ENCODE peak calls at places on chromosomes 13 and 19, in four cellular contexts. D is thyroid gland, K is H9, N is Peyer's patch. I is an unnamed sample.

GRCh38 chr13:69474286-69474685 is 633.3 kb upstream of the ATXN8OS start:
- DNase-seq in K (no peak), D (no peak), N (no peak), I (no peak)

GRCh38 chr19:33241530-33242101 is 16.0 kb upstream of the SLC7A10 start:
- DNase-seq in N (peak), D (peak), K (no peak), I (no peak)

GRCh38 chr19:33471111-33471996 is 50.2 kb downstream of the PEPD start:
- DNase-seq in D (no peak), K (no peak), N (no peak), I (no peak)

GRCh38 chr19:48391100-48392005 is at the start of gene KDELR1:
- DNase-seq in K (peak), N (peak), D (peak), I (no peak)

GRCh38 chr13:99403458-99403971 is 96.3 kb upstream of the GPR183 start:
- DNase-seq in K (no peak), D (no peak), N (no peak), I (no peak)

GRCh38 chr13:28574617-28575142 is 79.8 kb upstream of the FLT1 start:
- DNase-seq in N (no peak), D (no peak), K (no peak), I (no peak)

GRCh38 chr19:27894906-27895754 is 1317.8 kb downstream of the UQCRFS1 start:
- DNase-seq in D (no peak), N (no peak), K (no peak), I (no peak)

GRCh38 chr19:5154129-5154798 is 185.4 kb downstream of the KDM4B start:
- DNase-seq in K (peak), N (peak), D (no peak), I (no peak)

GRCh38 chr19:43784251-43784980 is 3.6 kb upstream of the KCNN4 start:
- DNase-seq in K (peak), N (peak), D (no peak), I (no peak)

GRCh38 chr13:85806553-85807175 is 7.4 kb upstream of the SLITRK6 start:
- DNase-seq in N (no peak), K (no peak), D (no peak), I (no peak)

GRCh38 chr19:47021536-47022139 is 2.0 kb downstream of the NPAS1 start:
- DNase-seq in K (peak), N (no peak), D (no peak), I (no peak)

GRCh38 chr13:26707122-26708006 is 53.2 kb downstream of the GPR12 start:
- DNase-seq in K (peak), D (peak), N (no peak), I (no peak)

GRCh38 chr13:36395280-36395679 is 37.0 kb upstream of the CCNA1 start:
- DNase-seq in K (no peak), D (no peak), N (no peak), I (no peak)

GRCh38 chr13:20702945-20703784 is at the start of gene IL17D:
- DNase-seq in K (no peak), D (peak), N (no peak), I (no peak)

GRCh38 chr19:55552206-55552605 is 6.9 kb upstream of the SBK3 start:
- DNase-seq in D (no peak), K (no peak), N (no peak), I (no peak)

GRCh38 chr19:38425810-38426466 is at the start of gene RASGRP4:
- DNase-seq in D (no peak), N (peak), K (peak), I (no peak)

GRCh38 chr13:19052931-19053330 is 128.7 kb downstream of the TUBA3C start:
- DNase-seq in N (no peak), K (no peak), D (no peak), I (no peak)

GRCh38 chr19:6710273-6711077 is 10.0 kb downstream of the C3 start:
- DNase-seq in K (peak), N (no peak), D (no peak), I (no peak)

DNA sequence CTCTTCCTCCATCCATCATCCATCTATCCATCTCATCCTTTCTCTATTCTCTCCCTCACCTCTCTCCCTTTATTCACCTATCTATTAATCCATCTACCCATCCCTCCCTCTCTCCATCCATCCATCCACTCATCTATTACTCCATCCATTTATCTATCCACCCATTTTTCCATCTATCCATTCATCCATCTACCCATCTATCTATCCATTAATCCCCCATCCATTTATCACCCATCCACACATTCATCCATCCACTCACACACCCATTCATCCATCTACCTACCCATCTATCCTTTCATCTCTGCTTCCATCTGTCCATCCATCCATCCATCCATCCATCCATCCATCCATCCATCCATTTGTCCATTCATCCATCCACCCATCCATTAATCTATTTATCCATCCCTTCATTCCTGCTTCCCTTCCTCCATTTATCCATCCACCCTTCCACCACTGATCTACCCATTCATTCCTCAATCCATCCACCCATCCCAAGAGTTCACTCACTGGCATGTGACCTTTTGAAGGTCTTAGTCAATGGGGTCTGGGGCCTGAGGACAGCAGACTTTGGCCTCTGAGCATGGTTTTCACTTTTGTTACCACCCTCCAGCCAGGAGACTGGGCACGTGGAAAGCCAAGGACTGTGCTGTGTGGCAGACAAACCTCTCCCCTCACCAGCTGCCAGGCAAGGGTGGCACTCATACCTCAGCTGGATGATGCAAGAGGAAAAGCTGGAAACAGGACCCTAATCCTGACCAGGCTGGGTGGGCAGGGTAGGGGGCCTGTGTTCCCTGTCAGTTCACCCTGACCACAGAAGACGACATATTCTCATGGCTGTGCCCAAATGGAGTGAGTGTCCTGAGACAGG is 126.7 kb downstream of the URI1 start:
- DNase-seq in D (no peak), K (peak), N (no peak), I (no peak)
- H3K27ac ChIP-seq in D (no peak), K (no peak), N (no peak), I (no peak)

DNA sequence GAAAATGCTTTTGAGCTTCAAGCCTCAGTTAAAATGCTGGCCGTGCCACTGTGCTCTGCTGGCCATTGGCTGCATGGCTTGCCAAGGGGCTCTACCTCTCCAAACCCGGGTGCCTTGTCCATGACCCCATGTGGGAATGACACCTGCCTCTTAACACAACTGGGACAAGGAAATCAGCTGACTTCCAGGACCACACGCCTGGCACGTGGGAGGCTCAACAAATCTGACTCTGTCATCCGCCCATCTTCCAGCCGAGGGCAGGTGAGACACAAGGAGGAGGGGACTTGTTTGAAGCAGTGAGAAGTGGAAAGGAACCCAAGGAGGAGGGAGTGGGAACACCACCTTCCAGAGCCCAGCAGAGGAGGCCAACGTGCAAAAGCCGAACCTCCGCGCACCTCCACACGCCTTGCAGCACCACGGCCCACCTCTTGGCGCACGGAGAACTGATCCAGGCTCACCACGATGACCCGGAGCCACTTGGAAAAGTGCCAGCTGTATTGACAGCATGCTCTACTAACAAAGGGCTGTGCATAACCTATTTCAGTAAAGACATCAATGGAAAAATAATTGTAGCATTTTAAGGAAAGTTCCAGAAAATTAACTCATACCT is 38.3 kb downstream of the COL4A1 start:
- DNase-seq in D (no peak), K (no peak), N (no peak), I (no peak)
- H3K27ac ChIP-seq in D (no peak), K (no peak), N (no peak), I (peak)

DNA sequence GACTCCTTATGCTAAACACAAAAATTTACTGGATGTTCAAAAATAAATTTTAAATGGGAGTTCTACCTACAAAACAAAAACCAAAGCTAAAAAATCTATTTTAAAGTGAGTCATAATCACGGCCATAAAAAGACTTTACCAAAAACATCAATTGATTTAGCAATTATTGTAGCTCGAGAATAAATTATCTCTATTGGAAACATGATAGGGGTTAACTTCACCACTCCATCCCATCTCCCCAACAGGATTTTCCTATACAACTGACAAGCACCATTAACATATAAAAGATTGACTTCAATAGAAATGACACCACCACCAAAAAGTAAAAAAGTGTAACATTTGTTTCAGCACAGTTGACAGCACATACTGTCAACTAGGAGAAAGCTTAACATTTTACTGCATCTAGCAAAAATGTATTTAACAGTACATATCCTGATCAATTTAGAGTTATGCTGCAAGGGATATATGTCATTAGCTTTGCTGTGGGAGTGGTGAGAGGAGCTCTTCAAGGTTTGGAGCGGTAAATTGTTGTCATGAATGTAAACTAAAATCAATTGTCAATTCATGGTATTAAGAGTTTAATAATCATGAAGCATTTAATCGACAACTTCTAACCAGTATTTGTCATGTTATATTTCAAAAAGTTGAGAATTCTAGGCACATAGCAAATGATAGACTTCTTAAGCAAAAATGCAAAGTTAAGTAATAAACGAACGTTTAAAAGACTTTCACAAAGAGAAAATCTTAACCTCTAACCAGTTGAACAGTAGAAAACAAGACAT is 3.8 kb downstream of the UBL3 start:
- DNase-seq in K (no peak), N (no peak), D (no peak), I (no peak)
- H3K27ac ChIP-seq in K (no peak), N (no peak), D (no peak), I (peak)

GRCh38 chr19:35641515-35642151 is at the start of gene ETV2:
- DNase-seq in K (peak), D (no peak), N (peak), I (no peak)

GRCh38 chr19:35642312-35642711 is 767 bp downstream of the ETV2 start:
- DNase-seq in N (no peak), D (no peak), K (peak), I (no peak)

GRCh38 chr19:35644206-35644986 is 2.9 kb downstream of the ETV2 start:
- DNase-seq in N (peak), K (peak), D (peak), I (peak)

GRCh38 chr19:35643255-35644205 is 2.0 kb downstream of the ETV2 start:
- DNase-seq in D (peak), K (peak), N (peak), I (no peak)

DNA sequence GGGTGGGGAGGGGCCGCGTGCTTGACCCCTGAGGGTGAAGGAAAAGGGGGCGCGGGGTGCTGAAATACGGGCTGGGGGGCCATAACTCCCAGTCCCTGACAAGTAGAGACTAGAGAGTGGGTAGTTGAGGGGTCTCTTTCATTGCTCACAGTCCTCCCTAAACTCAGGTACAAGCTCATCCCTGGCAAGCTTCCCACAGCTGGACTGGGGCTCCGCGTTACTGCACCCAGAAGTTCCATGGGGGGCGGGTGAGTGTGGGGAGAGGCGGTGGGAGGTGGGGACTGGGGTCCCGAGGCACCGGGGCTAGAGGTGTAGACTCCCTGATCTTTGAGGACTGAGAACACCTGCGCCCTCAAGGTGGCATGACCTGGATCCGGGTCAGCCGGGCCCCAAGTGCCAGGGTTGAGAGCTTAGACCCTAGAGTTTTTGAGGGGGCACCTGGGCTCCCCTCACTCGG is 1.3 kb downstream of the ETV2 start:
- DNase-seq in N (peak), K (no peak), D (no peak), I (no peak)
- H3K27ac ChIP-seq in N (peak), K (no peak), D (no peak), I (peak)

DNA sequence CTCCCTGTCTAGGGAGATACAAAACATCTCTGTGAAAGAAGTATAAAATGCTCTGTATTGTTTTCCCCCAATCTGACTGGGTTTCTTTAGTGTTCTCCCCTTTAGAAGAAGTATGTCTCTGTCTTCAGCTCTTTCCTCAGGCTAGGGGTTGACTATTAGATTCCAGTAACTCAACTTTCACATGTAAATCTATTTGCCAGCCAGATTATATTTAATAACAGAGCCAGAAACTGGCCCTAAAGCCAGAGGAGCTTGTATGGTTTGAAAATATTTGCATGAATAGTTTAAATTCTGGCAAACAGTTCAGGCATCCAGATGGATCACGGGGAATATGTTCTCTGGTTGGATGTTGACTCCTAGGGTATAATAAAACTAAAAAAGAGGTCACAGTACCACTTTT is 22.3 kb upstream of the CYSLTR2 start:
- DNase-seq in D (no peak), K (no peak), N (no peak), I (no peak)
- H3K27ac ChIP-seq in D (no peak), K (no peak), N (no peak), I (peak)

GRCh38 chr19:41552558-41552957 is 23.4 kb upstream of the CEACAM21 start:
- DNase-seq in N (peak), K (no peak), D (no peak), I (no peak)
- H3K27ac ChIP-seq in N (peak), K (no peak), D (no peak), I (no peak)

GRCh38 chr13:79678100-79678499 is 197.1 kb downstream of the NDFIP2 start:
- DNase-seq in N (no peak), D (no peak), K (no peak), I (no peak)
- H3K27ac ChIP-seq in N (no peak), D (no peak), K (no peak), I (no peak)

DNA sequence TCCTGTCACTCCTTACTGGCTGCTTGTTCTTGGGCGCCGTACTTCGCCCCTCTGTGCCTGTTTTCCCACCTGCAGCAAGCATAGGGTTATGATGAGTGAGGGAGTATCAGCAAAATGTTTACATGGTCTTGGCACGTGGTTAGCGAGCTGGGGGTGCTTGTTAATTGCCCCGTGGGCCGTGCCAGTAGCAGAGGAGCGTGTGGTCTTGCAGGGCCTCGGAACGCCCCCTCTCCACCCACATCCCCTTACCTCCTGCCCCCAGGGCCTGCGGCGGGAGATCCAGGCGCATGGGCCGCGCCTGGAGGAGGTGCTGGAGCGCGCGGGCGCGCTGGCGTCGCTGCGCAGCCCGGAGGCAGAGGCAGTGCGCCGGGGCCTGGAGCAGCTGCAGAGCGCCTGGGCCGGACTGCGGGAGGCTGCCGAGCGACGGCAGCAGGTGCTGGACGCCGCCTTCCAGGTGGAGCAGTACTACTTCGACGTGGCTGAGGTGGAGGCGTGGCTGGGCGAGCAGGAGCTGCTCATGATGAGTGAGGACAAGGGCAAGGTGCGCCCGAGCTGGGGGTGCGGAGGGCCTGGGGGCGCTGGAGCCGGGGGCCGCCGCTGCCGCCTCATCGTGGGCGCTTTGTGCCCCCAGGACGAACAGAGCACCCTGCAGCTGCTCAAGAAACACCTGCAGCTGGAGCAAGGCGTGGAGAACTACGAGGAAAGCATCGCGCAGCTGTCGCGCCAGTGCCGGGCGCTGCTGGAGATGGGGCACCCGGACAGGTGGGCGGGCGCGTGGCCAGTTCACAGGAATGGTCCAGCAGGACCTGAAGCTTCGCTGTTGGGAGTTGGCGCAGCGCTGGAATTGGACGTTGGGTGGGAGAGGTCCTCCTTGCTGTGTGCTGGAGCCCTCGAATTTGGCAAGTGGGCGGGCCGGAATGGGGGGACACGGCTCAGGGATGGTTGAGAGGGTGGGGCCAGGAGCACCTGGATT is 22.5 kb upstream of the SHKBP1 start:
- DNase-seq in D (no peak), N (no peak), K (peak), I (no peak)
- H3K27ac ChIP-seq in D (no peak), N (no peak), K (no peak), I (no peak)

DNA sequence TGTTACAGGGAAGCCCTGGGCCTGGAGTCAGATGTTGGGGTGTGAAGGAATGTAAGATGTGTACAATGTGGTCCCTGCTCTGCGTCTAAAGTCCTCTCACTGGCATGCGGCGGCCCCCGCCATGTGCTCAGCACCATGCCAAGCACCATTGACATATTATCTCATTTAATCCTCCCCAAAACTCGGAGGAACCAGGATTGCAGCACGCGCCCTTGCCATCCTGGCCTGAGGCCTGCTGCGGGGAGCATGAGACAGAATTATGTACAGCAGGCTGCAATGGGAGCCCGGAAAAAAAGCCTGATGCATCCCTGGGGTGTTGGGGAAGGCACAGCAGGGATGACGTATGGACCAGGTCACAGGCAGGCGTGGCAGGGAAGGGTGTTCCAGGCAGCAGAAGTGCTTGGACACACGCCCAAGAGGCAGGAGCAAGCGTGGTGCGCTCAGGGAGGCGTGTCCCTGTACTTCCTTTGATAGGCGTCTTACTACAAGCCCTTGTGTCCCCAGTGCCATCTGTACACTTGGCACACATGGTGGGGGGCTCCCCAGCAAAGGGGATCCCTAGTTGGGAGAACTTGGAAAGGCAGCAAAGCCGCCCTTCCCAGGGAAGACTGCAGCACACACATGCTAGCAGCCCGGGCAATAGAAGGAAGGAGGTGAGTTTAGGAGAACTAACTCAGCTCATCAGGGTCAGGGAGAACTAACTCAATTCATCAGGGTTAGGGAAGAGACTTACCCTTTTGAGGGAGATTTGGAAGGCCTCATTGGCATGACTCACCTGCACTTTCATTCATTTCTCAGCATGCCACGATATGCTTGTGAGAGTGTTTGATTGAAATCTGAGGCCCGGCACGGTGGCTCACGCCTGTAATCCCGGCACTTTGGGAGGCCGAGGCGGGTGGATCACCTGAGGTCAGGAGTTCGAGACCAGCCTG is 3.5 kb downstream of the EVI5L start:
- DNase-seq in D (peak), K (no peak), N (no peak), I (no peak)
- H3K27ac ChIP-seq in D (no peak), K (no peak), N (peak), I (no peak)

GRCh38 chr19:45306040-45306439 is 16.6 kb downstream of the CKM start:
- DNase-seq in K (no peak), N (no peak), D (no peak), I (no peak)
- H3K27ac ChIP-seq in K (no peak), N (no peak), D (no peak), I (no peak)

I was measured in thoracic aorta.